ENCODE peak calls at places on chromosomes 7 and 10, in four cellular contexts. One of them, this sample, is unnamed.

GRCh38 chr10:132642732-132643008 is 105.1 kb downstream of the INPP5A start:
- DNase-seq in cardiac fibroblast: no peak
- DNase-seq in fibroblast of lung: no peak
- DNase-seq in brain microvascular endothelial cell: no peak
- DNase-seq in this sample: no peak

GRCh38 chr7:105776068-105776790 is 100.2 kb downstream of the ATXN7L1 start:
- DNase-seq in cardiac fibroblast: peak
- DNase-seq in fibroblast of lung: peak
- DNase-seq in brain microvascular endothelial cell: peak
- DNase-seq in this sample: peak

GRCh38 chr7:147700702-147701101 is 889.9 kb upstream of the C7orf33 start:
- DNase-seq in cardiac fibroblast: peak
- DNase-seq in fibroblast of lung: no peak
- DNase-seq in brain microvascular endothelial cell: no peak
- DNase-seq in this sample: peak

GRCh38 chr10:122487231-122487765 is 25.9 kb downstream of the HTRA1 start:
- DNase-seq in cardiac fibroblast: no peak
- DNase-seq in fibroblast of lung: no peak
- DNase-seq in brain microvascular endothelial cell: no peak
- DNase-seq in this sample: no peak

GRCh38 chr7:732094-732541 is 5.0 kb upstream of the PRKAR1B start:
- DNase-seq in cardiac fibroblast: peak
- DNase-seq in fibroblast of lung: peak
- DNase-seq in brain microvascular endothelial cell: peak
- DNase-seq in this sample: no peak

GRCh38 chr10:14536269-14536903 is 205.7 kb upstream of the FRMD4A start:
- DNase-seq in cardiac fibroblast: peak
- DNase-seq in fibroblast of lung: no peak
- DNase-seq in brain microvascular endothelial cell: no peak
- DNase-seq in this sample: no peak

GRCh38 chr10:91162495-91163268 is 57.8 kb upstream of the PCGF5 start:
- DNase-seq in cardiac fibroblast: peak
- DNase-seq in fibroblast of lung: peak
- DNase-seq in brain microvascular endothelial cell: no peak
- DNase-seq in this sample: no peak

GRCh38 chr7:148962823-148963582 is 65.3 kb downstream of the PDIA4 start:
- DNase-seq in cardiac fibroblast: peak
- DNase-seq in fibroblast of lung: peak
- DNase-seq in brain microvascular endothelial cell: peak
- DNase-seq in this sample: no peak

GRCh38 chr10:103676058-103676785 is 179.2 kb downstream of the SH3PXD2A start:
- DNase-seq in cardiac fibroblast: peak
- DNase-seq in fibroblast of lung: peak
- DNase-seq in brain microvascular endothelial cell: peak
- DNase-seq in this sample: no peak

GRCh38 chr7:954330-955238 is at the start of gene ADAP1:
- DNase-seq in cardiac fibroblast: peak
- DNase-seq in fibroblast of lung: peak
- DNase-seq in brain microvascular endothelial cell: no peak
- DNase-seq in this sample: no peak

GRCh38 chr7:24965831-24966708 is 13.9 kb downstream of the OSBPL3 start:
- DNase-seq in cardiac fibroblast: no peak
- DNase-seq in fibroblast of lung: peak
- DNase-seq in brain microvascular endothelial cell: no peak
- DNase-seq in this sample: no peak

GRCh38 chr10:59954296-59954695 is 47.9 kb upstream of the CCDC6 start:
- DNase-seq in cardiac fibroblast: peak
- DNase-seq in fibroblast of lung: peak
- DNase-seq in brain microvascular endothelial cell: no peak
- DNase-seq in this sample: no peak

GRCh38 chr10:15314482-15315070 is 56.5 kb downstream of the FAM171A1 start:
- DNase-seq in cardiac fibroblast: no peak
- DNase-seq in fibroblast of lung: no peak
- DNase-seq in brain microvascular endothelial cell: no peak
- DNase-seq in this sample: no peak

GRCh38 chr10:22634606-22635467 is 79.5 kb downstream of the PIP4K2A start:
- DNase-seq in cardiac fibroblast: no peak
- DNase-seq in fibroblast of lung: no peak
- DNase-seq in brain microvascular endothelial cell: no peak
- DNase-seq in this sample: no peak
- TF ChIP-seq CTCF in cardiac fibroblast: no peak
- TF ChIP-seq CTCF in fibroblast of lung: no peak
- TF ChIP-seq CTCF in brain microvascular endothelial cell: no peak
- TF ChIP-seq CTCF in this sample: no peak

GRCh38 chr7:151745706-151746105 is 131.2 kb downstream of the PRKAG2 start:
- DNase-seq in cardiac fibroblast: no peak
- DNase-seq in fibroblast of lung: no peak
- DNase-seq in brain microvascular endothelial cell: no peak
- DNase-seq in this sample: no peak
- H3K4me3 ChIP-seq in cardiac fibroblast: no peak
- H3K4me3 ChIP-seq in fibroblast of lung: no peak
- H3K4me3 ChIP-seq in brain microvascular endothelial cell: no peak
- H3K4me3 ChIP-seq in this sample: no peak

GRCh38 chr7:44377681-44378421 is 52.5 kb upstream of the CAMK2B start:
- DNase-seq in cardiac fibroblast: no peak
- DNase-seq in fibroblast of lung: no peak
- DNase-seq in brain microvascular endothelial cell: no peak
- DNase-seq in this sample: no peak
- TF ChIP-seq CTCF in cardiac fibroblast: no peak
- TF ChIP-seq CTCF in fibroblast of lung: no peak
- TF ChIP-seq CTCF in brain microvascular endothelial cell: no peak
- TF ChIP-seq CTCF in this sample: no peak

GRCh38 chr10:71242621-71243009 is 30.2 kb downstream of the UNC5B start:
- DNase-seq in cardiac fibroblast: no peak
- DNase-seq in fibroblast of lung: no peak
- DNase-seq in brain microvascular endothelial cell: no peak
- DNase-seq in this sample: no peak

GRCh38 chr10:71245420-71246325 is 33.3 kb downstream of the UNC5B start:
- DNase-seq in cardiac fibroblast: no peak
- DNase-seq in fibroblast of lung: no peak
- DNase-seq in brain microvascular endothelial cell: no peak
- DNase-seq in this sample: no peak

GRCh38 chr10:71241899-71242620 is 29.7 kb downstream of the UNC5B start:
- DNase-seq in cardiac fibroblast: no peak
- DNase-seq in fibroblast of lung: peak
- DNase-seq in brain microvascular endothelial cell: no peak
- DNase-seq in this sample: no peak

GRCh38 chr10:71244638-71245419 is 32.5 kb downstream of the UNC5B start:
- DNase-seq in cardiac fibroblast: peak
- DNase-seq in fibroblast of lung: peak
- DNase-seq in brain microvascular endothelial cell: peak
- DNase-seq in this sample: no peak

GRCh38 chr10:71243756-71244637 is 31.6 kb downstream of the UNC5B start:
- DNase-seq in cardiac fibroblast: peak
- DNase-seq in fibroblast of lung: no peak
- DNase-seq in brain microvascular endothelial cell: no peak
- DNase-seq in this sample: no peak
- H3K4me3 ChIP-seq in cardiac fibroblast: peak
- H3K4me3 ChIP-seq in fibroblast of lung: no peak
- H3K4me3 ChIP-seq in brain microvascular endothelial cell: peak
- H3K4me3 ChIP-seq in this sample: no peak

GRCh38 chr10:11245510-11245909 is 227.8 kb downstream of the CELF2 start:
- DNase-seq in cardiac fibroblast: no peak
- DNase-seq in fibroblast of lung: peak
- DNase-seq in brain microvascular endothelial cell: no peak
- DNase-seq in this sample: no peak
- TF ChIP-seq CTCF in cardiac fibroblast: no peak
- TF ChIP-seq CTCF in fibroblast of lung: no peak
- TF ChIP-seq CTCF in brain microvascular endothelial cell: no peak
- TF ChIP-seq CTCF in this sample: no peak

GRCh38 chr7:143284591-143285453 is at the start of gene TMEM139:
- DNase-seq in cardiac fibroblast: no peak
- DNase-seq in fibroblast of lung: no peak
- DNase-seq in brain microvascular endothelial cell: no peak
- DNase-seq in this sample: no peak
- H3K4me3 ChIP-seq in cardiac fibroblast: no peak
- H3K4me3 ChIP-seq in fibroblast of lung: no peak
- H3K4me3 ChIP-seq in brain microvascular endothelial cell: no peak
- H3K4me3 ChIP-seq in this sample: no peak

GRCh38 chr7:17178562-17178961 is 119.9 kb upstream of the AHR start:
- DNase-seq in cardiac fibroblast: no peak
- DNase-seq in fibroblast of lung: no peak
- DNase-seq in brain microvascular endothelial cell: no peak
- DNase-seq in this sample: no peak

GRCh38 chr7:17183630-17184328 is 114.7 kb upstream of the AHR start:
- DNase-seq in cardiac fibroblast: no peak
- DNase-seq in fibroblast of lung: peak
- DNase-seq in brain microvascular endothelial cell: no peak
- DNase-seq in this sample: no peak

GRCh38 chr7:17184805-17185689 is 113.4 kb upstream of the AHR start:
- DNase-seq in cardiac fibroblast: peak
- DNase-seq in fibroblast of lung: peak
- DNase-seq in brain microvascular endothelial cell: no peak
- DNase-seq in this sample: no peak

GRCh38 chr7:17185690-17186070 is 112.8 kb upstream of the AHR start:
- DNase-seq in cardiac fibroblast: peak
- DNase-seq in fibroblast of lung: peak
- DNase-seq in brain microvascular endothelial cell: peak
- DNase-seq in this sample: peak

GRCh38 chr7:17181482-17181881 is 117.0 kb upstream of the AHR start:
- DNase-seq in cardiac fibroblast: no peak
- DNase-seq in fibroblast of lung: no peak
- DNase-seq in brain microvascular endothelial cell: no peak
- DNase-seq in this sample: no peak
- TF ChIP-seq CTCF in cardiac fibroblast: no peak
- TF ChIP-seq CTCF in fibroblast of lung: no peak
- TF ChIP-seq CTCF in brain microvascular endothelial cell: no peak
- TF ChIP-seq CTCF in this sample: no peak

GRCh38 chr7:39734605-39735004 is 111.2 kb downstream of the RALA start:
- DNase-seq in cardiac fibroblast: no peak
- DNase-seq in fibroblast of lung: no peak
- DNase-seq in brain microvascular endothelial cell: no peak
- DNase-seq in this sample: no peak
- H3K4me3 ChIP-seq in cardiac fibroblast: peak
- H3K4me3 ChIP-seq in fibroblast of lung: peak
- H3K4me3 ChIP-seq in brain microvascular endothelial cell: no peak
- H3K4me3 ChIP-seq in this sample: peak

DNA sequence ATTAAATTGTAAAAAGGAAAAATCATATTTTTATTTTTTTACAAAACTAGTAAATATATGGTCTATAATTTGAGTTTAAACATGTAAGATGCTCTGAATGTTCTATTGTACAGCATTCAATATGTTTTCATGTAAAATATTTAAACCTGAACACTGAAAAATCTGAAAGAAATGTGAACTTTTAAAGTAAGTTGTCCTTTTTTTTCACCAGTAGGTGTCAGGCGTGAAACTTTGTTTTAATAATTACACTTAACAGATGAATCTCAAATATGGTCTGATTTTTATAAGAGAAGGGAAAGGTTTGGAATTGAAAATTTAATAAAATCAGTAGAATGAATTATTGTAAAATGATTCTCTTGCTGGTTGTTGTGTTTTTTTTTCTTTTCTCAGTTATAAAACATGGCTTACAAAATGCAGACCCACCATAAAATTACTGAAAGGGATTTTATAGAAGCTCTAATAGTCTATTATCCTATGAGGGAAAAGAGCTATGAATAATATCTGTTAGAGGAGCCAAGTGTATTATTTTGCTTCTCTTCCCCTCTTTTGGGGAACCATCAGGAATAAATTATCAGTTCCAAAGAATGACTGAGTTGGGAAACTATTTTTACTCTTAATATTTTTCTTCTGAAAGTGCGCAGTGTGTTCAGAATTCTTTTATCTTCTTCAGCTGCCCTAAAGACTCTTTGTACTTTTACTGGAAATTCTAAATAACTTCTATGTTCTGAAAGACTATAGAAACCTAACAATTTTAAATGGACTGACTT is 217.7 kb upstream of the FZD1 start:
- DNase-seq in cardiac fibroblast: peak
- DNase-seq in fibroblast of lung: peak
- DNase-seq in brain microvascular endothelial cell: no peak
- DNase-seq in this sample: no peak
- TF ChIP-seq CTCF in cardiac fibroblast: peak
- TF ChIP-seq CTCF in fibroblast of lung: peak
- TF ChIP-seq CTCF in brain microvascular endothelial cell: peak
- TF ChIP-seq CTCF in this sample: no peak

DNA sequence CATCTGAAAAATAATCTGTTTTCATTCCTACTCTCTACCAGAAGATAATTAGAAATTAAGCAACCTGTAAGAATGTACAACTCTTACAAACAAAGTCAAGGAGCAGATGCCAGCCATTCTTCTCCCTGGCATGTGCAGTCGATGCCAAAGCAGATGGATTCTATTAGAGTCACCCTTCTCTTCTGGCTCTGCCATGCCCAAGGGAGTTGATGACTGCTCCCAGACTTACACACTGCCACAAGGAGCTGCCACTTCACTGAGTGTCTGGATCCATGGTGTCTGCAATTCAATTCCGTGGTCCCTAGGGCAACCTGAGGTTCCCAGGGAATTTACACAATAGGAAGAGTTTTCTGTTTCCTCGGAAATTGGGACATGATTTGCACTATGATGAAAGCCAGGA is 89.1 kb upstream of the IFRD1 start:
- DNase-seq in cardiac fibroblast: no peak
- DNase-seq in fibroblast of lung: no peak
- DNase-seq in brain microvascular endothelial cell: no peak
- DNase-seq in this sample: no peak
- H3K4me3 ChIP-seq in cardiac fibroblast: no peak
- H3K4me3 ChIP-seq in fibroblast of lung: no peak
- H3K4me3 ChIP-seq in brain microvascular endothelial cell: no peak
- H3K4me3 ChIP-seq in this sample: no peak